ENCODE peak calls at places on chromosome 1, in five cellular contexts. One of them, this sample, is unnamed.

GRCh38 chr1:119462964-119463363 is 44.0 kb upstream of the HSD3B1 start:
- DNase-seq in EL: no peak
- DNase-seq in heart right ventricle: no peak
- DNase-seq in stimulated activated CD8-positive, alpha-beta memory T cell treated with anti-CD3 and anti-CD28 coated beads, Interleukin-4, amount 100 ng/mL, for 24 hours: no peak
- DNase-seq in hypothalamus: no peak
- DNase-seq in this sample: no peak

GRCh38 chr1:183567584-183567983 is 22.7 kb downstream of the NCF2 start:
- DNase-seq in EL: peak
- DNase-seq in heart right ventricle: peak
- DNase-seq in stimulated activated CD8-positive, alpha-beta memory T cell treated with anti-CD3 and anti-CD28 coated beads, Interleukin-4, amount 100 ng/mL, for 24 hours: no peak
- DNase-seq in hypothalamus: no peak
- DNase-seq in this sample: peak

GRCh38 chr1:244048566-244049141 is 2.4 kb upstream of the ZBTB18 start:
- DNase-seq in EL: no peak
- DNase-seq in heart right ventricle: no peak
- DNase-seq in stimulated activated CD8-positive, alpha-beta memory T cell treated with anti-CD3 and anti-CD28 coated beads, Interleukin-4, amount 100 ng/mL, for 24 hours: no peak
- DNase-seq in hypothalamus: no peak
- DNase-seq in this sample: no peak

GRCh38 chr1:25562101-25562927 is 18.9 kb downstream of the LDLRAP1 start:
- DNase-seq in EL: no peak
- DNase-seq in heart right ventricle: no peak
- DNase-seq in stimulated activated CD8-positive, alpha-beta memory T cell treated with anti-CD3 and anti-CD28 coated beads, Interleukin-4, amount 100 ng/mL, for 24 hours: peak
- DNase-seq in hypothalamus: no peak
- DNase-seq in this sample: peak

GRCh38 chr1:109906160-109906838 is 4.3 kb upstream of the CSF1 start:
- DNase-seq in EL: no peak
- DNase-seq in heart right ventricle: no peak
- DNase-seq in stimulated activated CD8-positive, alpha-beta memory T cell treated with anti-CD3 and anti-CD28 coated beads, Interleukin-4, amount 100 ng/mL, for 24 hours: peak
- DNase-seq in hypothalamus: no peak
- DNase-seq in this sample: peak

GRCh38 chr1:20343149-20343936 is 52.7 kb downstream of the VWA5B1 start:
- DNase-seq in EL: no peak
- DNase-seq in heart right ventricle: peak
- DNase-seq in stimulated activated CD8-positive, alpha-beta memory T cell treated with anti-CD3 and anti-CD28 coated beads, Interleukin-4, amount 100 ng/mL, for 24 hours: no peak
- DNase-seq in hypothalamus: no peak
- DNase-seq in this sample: no peak

GRCh38 chr1:24917327-24918074 is 12.6 kb downstream of the RUNX3 start:
- DNase-seq in EL: no peak
- DNase-seq in heart right ventricle: no peak
- DNase-seq in stimulated activated CD8-positive, alpha-beta memory T cell treated with anti-CD3 and anti-CD28 coated beads, Interleukin-4, amount 100 ng/mL, for 24 hours: no peak
- DNase-seq in hypothalamus: no peak
- DNase-seq in this sample: no peak

GRCh38 chr1:235011599-235012435 is 116.8 kb downstream of the TOMM20 start:
- DNase-seq in EL: peak
- DNase-seq in heart right ventricle: peak
- DNase-seq in stimulated activated CD8-positive, alpha-beta memory T cell treated with anti-CD3 and anti-CD28 coated beads, Interleukin-4, amount 100 ng/mL, for 24 hours: peak
- DNase-seq in hypothalamus: no peak
- DNase-seq in this sample: peak

GRCh38 chr1:172845371-172845770 is 186.5 kb downstream of the FASLG start:
- DNase-seq in EL: no peak
- DNase-seq in heart right ventricle: no peak
- DNase-seq in stimulated activated CD8-positive, alpha-beta memory T cell treated with anti-CD3 and anti-CD28 coated beads, Interleukin-4, amount 100 ng/mL, for 24 hours: peak
- DNase-seq in hypothalamus: no peak
- DNase-seq in this sample: no peak

GRCh38 chr1:28343405-28343804 is 14.6 kb downstream of the MED18 start:
- DNase-seq in EL: peak
- DNase-seq in heart right ventricle: no peak
- DNase-seq in stimulated activated CD8-positive, alpha-beta memory T cell treated with anti-CD3 and anti-CD28 coated beads, Interleukin-4, amount 100 ng/mL, for 24 hours: no peak
- DNase-seq in hypothalamus: no peak
- DNase-seq in this sample: no peak

GRCh38 chr1:41795205-41795762 is 123.4 kb downstream of the HIVEP3 start:
- DNase-seq in EL: peak
- DNase-seq in heart right ventricle: no peak
- DNase-seq in stimulated activated CD8-positive, alpha-beta memory T cell treated with anti-CD3 and anti-CD28 coated beads, Interleukin-4, amount 100 ng/mL, for 24 hours: no peak
- DNase-seq in hypothalamus: no peak
- DNase-seq in this sample: no peak

GRCh38 chr1:169680377-169681019 is 30.9 kb downstream of the SELL start:
- DNase-seq in EL: no peak
- DNase-seq in heart right ventricle: no peak
- DNase-seq in stimulated activated CD8-positive, alpha-beta memory T cell treated with anti-CD3 and anti-CD28 coated beads, Interleukin-4, amount 100 ng/mL, for 24 hours: peak
- DNase-seq in hypothalamus: no peak
- DNase-seq in this sample: no peak

GRCh38 chr1:197144570-197145325 is 1.7 kb downstream of the ASPM start:
- DNase-seq in EL: peak
- DNase-seq in heart right ventricle: no peak
- DNase-seq in stimulated activated CD8-positive, alpha-beta memory T cell treated with anti-CD3 and anti-CD28 coated beads, Interleukin-4, amount 100 ng/mL, for 24 hours: no peak
- DNase-seq in hypothalamus: no peak
- DNase-seq in this sample: no peak